ENCODE peak calls at places on chromosomes 2 and 18, in seven cellular contexts. O is ovary, D is colonic mucosa, B is aorta, M is cardiac muscle cell, X is psoas muscle, A is NT2/D1. C is an unnamed sample. For H3K27me3 and H3K36me3, the result is how much of the 10 kb centered on the place peaks cover.

GRCh38 chr2:237196866-237197618 is 111.4 kb downstream of the COPS8 start:
- DNase-seq in D (no peak), A (no peak), X (no peak), M (no peak), O (peak), B (no peak), C (no peak)

GRCh38 chr2:217610411-217610814 is 392.4 kb downstream of the TNS1 start:
- DNase-seq in X (no peak), O (no peak), A (no peak), B (no peak), M (no peak), D (no peak), C (no peak)

GRCh38 chr2:17752281-17752680 is 1.3 kb downstream of the SMC6 start:
- DNase-seq in A (no peak), B (no peak), O (no peak), X (no peak), D (no peak), M (no peak), C (no peak)

GRCh38 chr18:6929370-6930102 is 188.1 kb downstream of the LAMA1 start:
- DNase-seq in X (no peak), M (peak), A (no peak), D (peak), O (no peak), B (no peak), C (peak)

GRCh38 chr2:240136013-240136670 is at the start of gene COPS9:
- DNase-seq in D (peak), O (peak), B (peak), X (peak), M (peak), A (peak), C (peak)

GRCh38 chr2:100780203-100781008 is 39.5 kb upstream of the NPAS2 start:
- DNase-seq in B (no peak), X (no peak), A (no peak), O (no peak), M (peak), D (peak), C (no peak)

GRCh38 chr2:29053223-29053622 is 21.1 kb downstream of the PCARE start:
- DNase-seq in A (peak), B (no peak), O (no peak), M (no peak), X (no peak), D (no peak), C (peak)

GRCh38 chr2:240989451-240990265 is 8.8 kb upstream of the SNED1 start:
- DNase-seq in B (peak), O (no peak), X (peak), M (peak), D (no peak), A (no peak), C (peak)

GRCh38 chr2:203869610-203870042 is 2.1 kb downstream of the CTLA4 start:
- DNase-seq in A (no peak), D (no peak), O (no peak), M (no peak), B (no peak), X (no peak), C (no peak)

GRCh38 chr2:119431976-119432881 is 575 bp downstream of the TMEM37 start:
- DNase-seq in O (peak), D (peak), A (no peak), M (peak), B (peak), X (no peak), C (peak)

GRCh38 chr18:22871809-22872525 is 61.2 kb upstream of the RBBP8 start:
- DNase-seq in A (no peak), D (no peak), B (no peak), X (no peak), O (no peak), M (peak), C (peak)

GRCh38 chr2:57886196-57886786 is 160.3 kb upstream of the VRK2 start:
- DNase-seq in D (no peak), M (no peak), A (no peak), O (no peak), B (no peak), X (no peak), C (no peak)

GRCh38 chr18:53639696-53640095 is 584.8 kb downstream of the MBD2 start:
- DNase-seq in M (no peak), A (no peak), O (no peak), B (no peak), X (no peak), D (no peak), C (no peak)

GRCh38 chr2:13056259-13056843 is 339.6 kb downstream of the TRIB2 start:
- DNase-seq in B (no peak), O (no peak), X (no peak), M (peak), D (no peak), A (peak), C (no peak)

GRCh38 chr2:68855550-68855949 is 15.6 kb downstream of the BMP10 start:
- DNase-seq in X (no peak), O (no peak), M (no peak), A (no peak), D (no peak), B (no peak), C (no peak)
- H3K4me3 ChIP-seq in X (no peak), O (no peak), M (no peak), A (no peak), D (no peak), B (no peak), C (no peak)

DNA sequence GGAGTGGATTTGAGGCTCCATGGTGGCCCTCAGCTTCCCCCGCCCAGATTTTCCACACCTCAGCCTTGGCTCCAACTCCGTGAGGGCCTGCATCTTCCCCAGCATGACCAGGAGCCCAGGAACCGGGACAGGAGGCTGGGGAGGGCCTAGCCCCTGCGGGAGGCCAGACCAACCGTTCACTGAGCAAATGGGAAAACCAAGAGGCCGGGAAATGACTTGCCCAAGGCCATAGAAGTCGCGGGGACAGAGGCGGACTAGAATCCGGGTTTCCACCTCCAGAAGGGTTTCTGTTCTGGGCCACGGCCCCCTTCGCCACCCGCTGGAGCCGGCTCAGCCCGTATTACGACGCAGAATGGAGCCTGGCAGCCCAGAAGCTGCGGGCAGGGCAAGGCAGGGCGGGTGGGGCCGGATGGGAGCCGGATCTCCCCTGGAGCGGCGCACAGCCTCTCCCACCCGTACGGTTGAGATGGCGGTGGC is 7.9 kb upstream of the CRYBA2 start:
- DNase-seq in M (no peak), D (peak), A (no peak), B (no peak), X (no peak), O (no peak), C (no peak)
- H3K27me3 ChIP-seq in M (half or more), D (under half), A (half or more), B (under half), X (under half), O (under half), C (half or more)

GRCh38 chr2:36450466-36451196 is 95.1 kb downstream of the CRIM1 start:
- DNase-seq in X (no peak), B (no peak), D (no peak), O (no peak), M (peak), A (no peak), C (no peak)
- H3K36me3 ChIP-seq in X (under half), B (under half), D (under half), O (under half), M (under half), A (half or more), C (under half)

GRCh38 chr18:47262397-47263196 is 11.1 kb upstream of the SKOR2 start:
- DNase-seq in X (no peak), O (no peak), M (no peak), B (no peak), A (no peak), D (no peak), C (peak)

GRCh38 chr18:47263197-47263827 is 11.9 kb upstream of the SKOR2 start:
- DNase-seq in O (no peak), A (no peak), B (no peak), X (no peak), D (no peak), M (no peak), C (peak)

GRCh38 chr18:47265197-47265596 is 13.7 kb upstream of the SKOR2 start:
- DNase-seq in O (no peak), D (no peak), B (no peak), A (no peak), X (no peak), M (peak), C (no peak)

GRCh38 chr18:47261902-47262301 is 10.4 kb upstream of the SKOR2 start:
- DNase-seq in A (no peak), D (no peak), M (no peak), O (no peak), B (no peak), X (no peak), C (peak)

GRCh38 chr18:47263828-47264314 is 12.4 kb upstream of the SKOR2 start:
- DNase-seq in B (no peak), A (no peak), M (no peak), X (no peak), O (no peak), D (no peak), C (peak)
- H3K4me3 ChIP-seq in B (no peak), A (peak), M (peak), X (peak), O (no peak), D (no peak), C (peak)

GRCh38 chr2:169961911-169962310 is 134.7 kb downstream of the UBR3 start:
- DNase-seq in M (peak), D (no peak), B (peak), X (peak), O (no peak), A (no peak), C (no peak)
- H3K27me3 ChIP-seq in M (under half), D (under half), B (under half), X (under half), O (under half), A (under half), C (under half)

DNA sequence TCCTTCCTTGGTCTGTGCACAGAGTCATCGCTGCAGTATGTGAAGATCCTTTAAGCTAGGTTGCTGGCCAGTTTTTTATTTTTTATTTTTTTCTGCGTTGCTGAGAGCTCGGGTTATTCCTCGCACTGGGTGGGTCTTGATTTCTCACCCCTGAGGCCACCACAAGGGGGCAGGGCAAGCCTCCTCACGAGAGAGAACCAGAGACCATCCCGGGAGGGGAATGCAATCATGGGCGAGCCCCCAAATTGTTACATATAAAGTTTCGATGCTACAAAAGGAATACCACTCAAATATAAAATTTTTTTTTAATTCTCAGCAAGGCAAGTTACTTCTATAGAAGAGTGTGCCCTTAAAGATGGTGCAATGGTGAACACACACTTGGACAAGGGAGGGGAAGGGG is 24.9 kb downstream of the HTR2B start:
- DNase-seq in A (peak), O (no peak), X (no peak), M (no peak), D (peak), B (no peak), C (no peak)
- H3K36me3 ChIP-seq in A (half or more), O (under half), X (half or more), M (under half), D (under half), B (under half), C (under half)

GRCh38 chr2:218992703-218993344 is 398 bp downstream of the CRYBA2 start:
- DNase-seq in M (no peak), O (no peak), X (peak), D (no peak), A (no peak), B (no peak), C (peak)
- H3K4me3 ChIP-seq in M (no peak), O (no peak), X (peak), D (peak), A (peak), B (peak), C (no peak)

GRCh38 chr2:133966720-133967304 is 287.1 kb upstream of the MGAT5 start:
- DNase-seq in B (no peak), M (no peak), X (no peak), A (no peak), D (no peak), O (no peak), C (no peak)

GRCh38 chr2:133970641-133971040 is 283.2 kb upstream of the MGAT5 start:
- DNase-seq in M (no peak), O (no peak), D (no peak), B (no peak), A (peak), X (no peak), C (no peak)

GRCh38 chr2:133968446-133968845 is 285.4 kb upstream of the MGAT5 start:
- DNase-seq in O (no peak), X (no peak), M (no peak), D (no peak), B (peak), A (no peak), C (no peak)

GRCh38 chr2:133972297-133972696 is 281.6 kb upstream of the MGAT5 start:
- DNase-seq in D (no peak), B (no peak), O (no peak), X (no peak), M (no peak), A (no peak), C (no peak)

DNA sequence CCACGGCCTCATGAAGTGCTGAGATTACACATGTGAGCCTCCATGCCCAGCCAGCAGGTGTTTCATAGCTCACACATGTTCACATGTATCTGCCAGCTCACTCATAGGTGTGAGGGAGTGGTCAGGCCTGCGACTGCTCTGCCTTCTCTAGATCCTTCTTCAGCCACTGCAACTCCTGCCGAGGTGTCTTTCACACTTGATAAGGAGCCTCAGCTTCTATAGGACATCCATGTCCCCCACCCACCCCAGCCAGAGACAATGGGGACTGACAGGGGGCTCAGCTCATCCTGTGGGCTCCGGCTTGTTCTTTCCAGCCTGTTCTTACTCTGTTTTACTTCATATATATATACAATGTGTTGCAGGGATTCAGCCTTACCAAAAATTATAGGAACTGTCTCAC is 286.5 kb upstream of the MGAT5 start:
- DNase-seq in B (no peak), A (no peak), D (no peak), X (no peak), M (no peak), O (no peak), C (no peak)
- H3K27me3 ChIP-seq in B (under half), A (under half), D (under half), X (under half), M (under half), O (under half), C (under half)

GRCh38 chr2:10444463-10444862 is 3.7 kb downstream of the ODC1 start:
- DNase-seq in X (no peak), M (no peak), O (no peak), B (no peak), A (no peak), D (no peak), C (no peak)
- H3K36me3 ChIP-seq in X (half or more), M (half or more), O (under half), B (under half), A (half or more), D (under half), C (under half)

GRCh38 chr18:25282282-25282681 is 69.7 kb downstream of the ZNF521 start:
- DNase-seq in M (no peak), O (peak), D (peak), A (no peak), B (no peak), X (peak), C (no peak)
- H3K4me3 ChIP-seq in M (no peak), O (no peak), D (no peak), A (no peak), B (no peak), X (no peak), C (no peak)